ENCODE peak calls at places on chromosome 14, in eight cellular contexts. L is lower leg skin, U is transverse colon, H is esophagus muscularis mucosa, Z is ovary, E is IMR-90, O is NB4, S is right lobe of liver. C is an unnamed sample.

GRCh38 chr14:20782280-20782890 is 1.3 kb downstream of the RNASE6 start:
- DNase-seq in L (no peak), U (no peak), H (no peak), Z (no peak), E (no peak), O (peak), S (no peak), C (no peak)

GRCh38 chr14:34554540-34555250 is 15.2 kb upstream of the EAPP start:
- DNase-seq in L (peak), U (no peak), H (no peak), Z (no peak), E (peak), O (no peak), S (no peak), C (no peak)

GRCh38 chr14:59134307-59134706 is 54.2 kb upstream of the DAAM1 start:
- DNase-seq in L (no peak), U (no peak), H (no peak), Z (no peak), E (no peak), O (no peak), S (no peak), C (no peak)

GRCh38 chr14:20219033-20219432 is 4.5 kb upstream of the OR11H6 start:
- DNase-seq in L (no peak), U (no peak), H (no peak), Z (no peak), E (no peak), O (no peak), S (no peak), C (no peak)

GRCh38 chr14:38080696-38081095 is 127.0 kb upstream of the SSTR1 start:
- DNase-seq in L (no peak), U (no peak), H (no peak), Z (no peak), E (no peak), O (no peak), S (no peak), C (no peak)

GRCh38 chr14:51704465-51705050 is 52.8 kb downstream of the FRMD6 start:
- DNase-seq in L (no peak), U (no peak), H (no peak), Z (no peak), E (no peak), O (no peak), S (no peak), C (no peak)

GRCh38 chr14:21874946-21875345 is 201.3 kb upstream of the OR4E1 start:
- DNase-seq in L (no peak), U (no peak), H (no peak), Z (no peak), E (no peak), O (no peak), S (no peak), C (no peak)

GRCh38 chr14:96136361-96136760 is 68.3 kb upstream of the BDKRB2 start:
- DNase-seq in L (no peak), U (no peak), H (no peak), Z (no peak), E (peak), O (no peak), S (no peak), C (no peak)

GRCh38 chr14:66295386-66295785 is 190.8 kb upstream of the CCDC196 start:
- DNase-seq in L (no peak), U (no peak), H (no peak), Z (no peak), E (no peak), O (no peak), S (no peak), C (no peak)

GRCh38 chr14:40312296-40312695 is 880.1 kb upstream of the FBXO33 start:
- DNase-seq in L (no peak), U (no peak), H (no peak), Z (no peak), E (no peak), O (no peak), S (no peak), C (no peak)
- TF ChIP-seq POLR2A in L (no peak), U (no peak), H (no peak), Z (no peak), E (no peak), O (no peak), S (no peak), C (no peak)

DNA sequence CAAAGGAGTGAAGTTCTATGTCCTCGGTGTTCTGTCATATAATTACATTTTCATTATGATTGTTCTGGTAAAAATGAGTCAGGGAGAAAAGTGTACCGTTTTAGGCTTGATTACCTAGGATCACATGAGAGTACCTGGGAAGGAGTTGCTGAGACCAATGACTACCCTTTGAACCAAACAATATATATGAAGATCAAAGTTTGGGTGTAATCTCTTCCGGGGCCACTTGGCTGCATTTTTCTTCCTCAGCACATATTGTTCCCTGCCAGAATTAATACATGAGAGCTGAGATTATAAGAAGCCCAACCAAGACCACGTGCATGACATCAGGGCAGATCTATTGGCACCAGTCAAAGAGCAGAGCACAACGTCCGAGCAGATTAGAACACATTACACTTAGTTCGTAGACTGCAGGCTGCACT is 41.1 kb upstream of the DHRS7 start:
- DNase-seq in L (no peak), U (no peak), H (no peak), Z (no peak), E (no peak), O (no peak), S (no peak), C (no peak)
- TF ChIP-seq POLR2A in L (no peak), U (no peak), H (no peak), Z (no peak), E (no peak), O (no peak), S (no peak), C (no peak)

GRCh38 chr14:94317259-94317658 is 5.9 kb downstream of the SERPINA6 start:
- DNase-seq in L (no peak), U (peak), H (no peak), Z (no peak), E (no peak), O (no peak), S (peak), C (no peak)
- TF ChIP-seq POLR2A in L (no peak), U (peak), H (no peak), Z (no peak), E (no peak), O (no peak), S (peak), C (no peak)

DNA sequence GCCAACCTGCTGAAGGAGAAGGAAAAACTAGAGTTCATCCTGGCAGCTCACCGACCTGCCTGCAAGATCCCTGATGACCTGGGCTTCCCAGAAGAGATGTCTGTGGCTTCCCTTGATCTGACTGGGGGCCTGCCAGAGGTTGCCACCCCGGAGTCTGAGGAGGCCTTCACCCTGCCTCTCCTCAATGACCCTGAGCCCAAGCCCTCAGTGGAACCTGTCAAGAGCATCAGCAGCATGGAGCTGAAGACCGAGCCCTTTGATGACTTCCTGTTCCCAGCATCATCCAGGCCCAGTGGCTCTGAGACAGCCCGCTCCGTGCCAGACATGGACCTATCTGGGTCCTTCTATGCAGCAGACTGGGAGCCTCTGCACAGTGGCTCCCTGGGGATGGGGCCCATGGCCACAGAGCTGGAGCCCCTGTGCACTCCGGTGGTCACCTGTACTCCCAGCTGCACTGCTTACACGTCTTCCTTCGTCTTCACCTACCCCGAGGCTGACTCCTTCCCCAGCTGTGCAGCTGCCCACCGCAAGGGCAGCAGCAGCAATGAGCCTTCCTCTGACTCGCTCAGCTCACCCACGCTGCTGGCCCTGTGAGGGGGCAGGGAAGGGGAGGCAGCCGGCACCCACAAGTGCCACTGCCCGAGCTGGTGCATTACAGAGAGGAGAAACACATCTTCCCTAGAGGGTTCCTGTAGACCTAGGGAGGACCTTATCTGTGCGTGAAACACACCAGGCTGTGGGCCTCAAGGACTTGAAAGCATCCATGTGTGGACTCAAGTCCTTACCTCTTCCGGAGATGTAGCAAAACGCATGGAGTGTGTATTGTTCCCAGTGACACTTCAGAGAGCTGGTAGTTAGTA is 2.4 kb downstream of the FOS start:
- DNase-seq in L (peak), U (peak), H (no peak), Z (no peak), E (peak), O (no peak), S (no peak), C (peak)
- TF ChIP-seq POLR2A in L (no peak), U (peak), H (no peak), Z (no peak), E (peak), O (no peak), S (peak), C (no peak)

GRCh38 chr14:27730204-27730603 is 1036.4 kb upstream of the FOXG1 start:
- DNase-seq in L (no peak), U (no peak), H (no peak), Z (no peak), E (no peak), O (no peak), S (no peak), C (no peak)
- TF ChIP-seq POLR2A in L (no peak), U (no peak), H (no peak), Z (no peak), E (no peak), O (no peak), S (no peak), C (no peak)

GRCh38 chr14:101616202-101616601 is 54.9 kb downstream of the DIO3 start:
- DNase-seq in L (no peak), U (no peak), H (no peak), Z (no peak), E (no peak), O (no peak), S (no peak), C (no peak)
- TF ChIP-seq POLR2A in L (no peak), U (no peak), H (no peak), Z (no peak), E (no peak), O (no peak), S (no peak), C (no peak)

GRCh38 chr14:89351364-89351957 is 65.6 kb downstream of the FOXN3 start:
- DNase-seq in L (no peak), U (peak), H (peak), Z (peak), E (peak), O (peak), S (peak), C (no peak)

GRCh38 chr14:89351958-89352404 is 65.1 kb downstream of the FOXN3 start:
- DNase-seq in L (no peak), U (no peak), H (peak), Z (peak), E (no peak), O (peak), S (no peak), C (no peak)

GRCh38 chr14:89347885-89348284 is 69.1 kb downstream of the FOXN3 start:
- DNase-seq in L (no peak), U (no peak), H (no peak), Z (no peak), E (no peak), O (no peak), S (no peak), C (no peak)

GRCh38 chr14:89348726-89349125 is 68.3 kb downstream of the FOXN3 start:
- DNase-seq in L (no peak), U (no peak), H (no peak), Z (no peak), E (no peak), O (no peak), S (no peak), C (no peak)

GRCh38 chr14:89349196-89350008 is 67.6 kb downstream of the FOXN3 start:
- DNase-seq in L (no peak), U (peak), H (no peak), Z (no peak), E (no peak), O (no peak), S (peak), C (no peak)
- TF ChIP-seq POLR2A in L (no peak), U (no peak), H (no peak), Z (no peak), E (no peak), O (no peak), S (no peak), C (no peak)

GRCh38 chr14:24367506-24368214 is at the start of gene NFATC4:
- DNase-seq in L (peak), U (peak), H (peak), Z (peak), E (peak), O (peak), S (no peak), C (peak)
- TF ChIP-seq POLR2A in L (no peak), U (no peak), H (no peak), Z (no peak), E (no peak), O (peak), S (no peak), C (no peak)

GRCh38 chr14:104972301-104973211 is 5.6 kb downstream of the AHNAK2 start:
- DNase-seq in L (peak), U (peak), H (no peak), Z (peak), E (no peak), O (no peak), S (peak), C (peak)
- TF ChIP-seq POLR2A in L (no peak), U (peak), H (no peak), Z (no peak), E (no peak), O (no peak), S (no peak), C (no peak)